ENCODE peak calls at places on chromosome 12, in ten cellular contexts. H, B, M, X, F, N, A, J, V and W are unnamed samples.

GRCh38 chr12:92136021-92136735 is 9.5 kb downstream of the BTG1 start:
- DNase-seq in H (no peak), B (no peak), M (no peak), X (no peak), F (no peak), N (no peak), A (no peak), J (no peak), V (no peak), W (no peak)

GRCh38 chr12:93419388-93420034 is 22.2 kb downstream of the UBE2N start:
- DNase-seq in H (no peak), B (no peak), M (no peak), X (no peak), F (no peak), N (peak; percentile 33), A (peak; percentile 76), J (peak; percentile 84), V (peak; percentile 81), W (no peak)

GRCh38 chr12:130254476-130255276 is 83.0 kb upstream of the PIWIL1 start:
- DNase-seq in H (peak; percentile 22), B (no peak), M (no peak), X (no peak), F (no peak), N (no peak), A (no peak), J (no peak), V (no peak), W (no peak)

GRCh38 chr12:126936181-126936851 is 1330.7 kb upstream of the TMEM132C start:
- DNase-seq in H (no peak), B (no peak), M (peak; percentile 30), X (no peak), F (peak; percentile 26), N (peak; percentile 15), A (no peak), J (no peak), V (no peak), W (no peak)

GRCh38 chr12:121626087-121626852 is at the start of gene ORAI1:
- DNase-seq in H (peak; percentile 94), B (peak; percentile 95), M (peak; percentile 95), X (peak; percentile 85), F (peak; percentile 96), N (peak; percentile 95), A (peak; percentile 88), J (peak; percentile 92), V (peak; percentile 97), W (peak; percentile 98)

GRCh38 chr12:11651377-11651776 is 1.9 kb downstream of the ETV6 start:
- DNase-seq in H (no peak), B (no peak), M (no peak), X (no peak), F (no peak), N (no peak), A (no peak), J (peak; percentile 12), V (no peak), W (no peak)

GRCh38 chr12:12219664-12220063 is 47.2 kb downstream of the LRP6 start:
- DNase-seq in H (no peak), B (no peak), M (no peak), X (no peak), F (no peak), N (no peak), A (no peak), J (no peak), V (no peak), W (no peak)

GRCh38 chr12:62438098-62438692 is 28.4 kb upstream of the MON2 start:
- DNase-seq in H (peak; percentile 44), B (no peak), M (peak; percentile 42), X (peak; percentile 65), F (no peak), N (no peak), A (peak; percentile 63), J (peak; percentile 74), V (peak; percentile 75), W (no peak)

GRCh38 chr12:27539191-27539631 is 15.2 kb downstream of the PPFIBP1 start:
- DNase-seq in H (no peak), B (no peak), M (no peak), X (peak; percentile 40), F (no peak), N (no peak), A (peak; percentile 73), J (peak; percentile 85), V (peak; percentile 65), W (no peak)

GRCh38 chr12:65171073-65171472 is 1.7 kb downstream of the LEMD3 start:
- DNase-seq in H (no peak), B (no peak), M (no peak), X (no peak), F (no peak), N (no peak), A (peak; percentile 32), J (peak; percentile 25), V (no peak), W (no peak)

GRCh38 chr12:47779943-47780504 is 7.0 kb downstream of the SLC48A1 start:
- DNase-seq in H (no peak), B (no peak), M (no peak), X (no peak), F (no peak), N (no peak), A (no peak), J (no peak), V (no peak), W (no peak)

GRCh38 chr12:124709722-124710656 is 142.6 kb upstream of the NCOR2 start:
- DNase-seq in H (no peak), B (no peak), M (peak; percentile 67), X (no peak), F (no peak), N (no peak), A (peak; percentile 72), J (peak; percentile 74), V (peak; percentile 74), W (no peak)

GRCh38 chr12:66775941-66776340 is 97.1 kb upstream of the GRIP1 start:
- DNase-seq in H (no peak), B (no peak), M (no peak), X (no peak), F (no peak), N (no peak), A (no peak), J (no peak), V (no peak), W (no peak)

GRCh38 chr12:25023808-25024207 is 74.9 kb upstream of the BCAT1 start:
- DNase-seq in H (no peak), B (no peak), M (no peak), X (no peak), F (no peak), N (no peak), A (no peak), J (no peak), V (no peak), W (no peak)

GRCh38 chr12:120534703-120535655 is 823 bp downstream of the RNF10 start:
- DNase-seq in H (no peak), B (peak; percentile 77), M (peak; percentile 41), X (peak; percentile 77), F (peak; percentile 41), N (peak; percentile 73), A (peak; percentile 94), J (peak; percentile 89), V (peak; percentile 70), W (peak; percentile 58)

GRCh38 chr12:58764100-58764953 is 156.0 kb downstream of the LRIG3 start:
- DNase-seq in H (no peak), B (no peak), M (no peak), X (no peak), F (no peak), N (no peak), A (no peak), J (no peak), V (no peak), W (no peak)

GRCh38 chr12:130658561-130658960 is 57.5 kb downstream of the RIMBP2 start:
- DNase-seq in H (no peak), B (no peak), M (no peak), X (no peak), F (no peak), N (no peak), A (no peak), J (no peak), V (no peak), W (no peak)

GRCh38 chr12:89307665-89308253 is 44.5 kb downstream of the DUSP6 start:
- DNase-seq in H (no peak), B (no peak), M (no peak), X (no peak), F (no peak), N (no peak), A (no peak), J (no peak), V (no peak), W (no peak)

GRCh38 chr12:108733132-108733531 is 1.8 kb upstream of the CORO1C start:
- DNase-seq in H (no peak), B (no peak), M (no peak), X (no peak), F (no peak), N (no peak), A (no peak), J (no peak), V (no peak), W (no peak)

DNA sequence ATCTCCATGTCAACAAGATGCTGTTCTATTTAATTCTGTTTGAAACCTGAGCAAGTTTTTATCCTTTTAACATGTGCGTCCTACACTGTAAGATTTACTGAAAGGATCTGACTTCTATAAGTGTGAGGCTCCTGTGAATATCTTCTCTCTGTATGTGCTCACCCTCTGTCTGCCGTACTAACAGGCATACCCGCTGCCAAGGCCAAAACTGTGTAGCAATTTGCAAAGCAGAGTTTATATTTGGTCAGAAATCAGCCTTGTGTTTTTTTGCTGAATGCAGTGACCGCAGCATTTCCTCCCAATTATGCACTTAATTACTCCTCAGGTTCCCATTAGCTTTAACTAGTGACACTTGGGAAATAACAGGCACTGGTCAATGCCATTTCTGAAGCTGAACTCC is 12.3 kb downstream of the CHST11 start:
- DNase-seq in H (no peak), B (no peak), M (no peak), X (no peak), F (no peak), N (no peak), A (no peak), J (no peak), V (no peak), W (no peak)
- TF ChIP-seq CTCF in H (no peak), B (no peak), M (no peak), X (no peak), F (no peak), N (no peak), A (no peak), J (no peak), V (no peak), W (no peak)

GRCh38 chr12:21940549-21940948 is 677 bp downstream of the ABCC9 start:
- DNase-seq in H (no peak), B (no peak), M (no peak), X (no peak), F (no peak), N (no peak), A (peak; percentile 28), J (peak; percentile 8), V (no peak), W (no peak)
- TF ChIP-seq CTCF in H (no peak), B (no peak), M (no peak), X (no peak), F (no peak), N (no peak), A (no peak), J (no peak), V (no peak), W (no peak)

GRCh38 chr12:20482680-20483079 is 114.3 kb downstream of the PDE3A start:
- DNase-seq in H (no peak), B (no peak), M (no peak), X (no peak), F (no peak), N (no peak), A (no peak), J (peak; percentile 28), V (no peak), W (no peak)
- TF ChIP-seq CTCF in H (no peak), B (no peak), M (no peak), X (no peak), F (no peak), N (no peak), A (no peak), J (no peak), V (no peak), W (no peak)

GRCh38 chr12:79665488-79665887 is 25.3 kb downstream of the PAWR start:
- DNase-seq in H (no peak), B (no peak), M (no peak), X (no peak), F (no peak), N (no peak), A (no peak), J (no peak), V (peak; percentile 43), W (no peak)
- TF ChIP-seq CTCF in H (no peak), B (no peak), M (no peak), X (no peak), F (no peak), N (no peak), A (no peak), J (no peak), V (no peak), W (no peak)